ENCODE peak calls at places on chromosomes 16 and 17, in ten cellular contexts. M is WERI-Rb-1; I is stomach; C is GM12865; D is sigmoid colon; P is IMR-90; E is prostate gland; A is CD8-positive, alpha-beta T cell; U is cardiac fibroblast; V is fibroblast of the aortic adventitia. X is an unnamed sample.

GRCh38 chr17:37158290-37158689 is 209.5 kb downstream of the AATF start:
- DNase-seq in M (no peak), I (no peak), C (no peak), D (no peak), P (no peak), E (no peak), A (no peak), U (no peak), V (no peak), X (no peak)

GRCh38 chr17:48510761-48511604 is 19.8 kb downstream of the HOXB1 start:
- DNase-seq in M (no peak), I (no peak), C (peak), D (no peak), P (peak), E (no peak), A (no peak), U (peak), V (peak), X (no peak)

GRCh38 chr16:48300391-48300856 is 53.1 kb upstream of the ABCC11 start:
- DNase-seq in M (no peak), I (no peak), C (no peak), D (no peak), P (peak), E (no peak), A (no peak), U (peak), V (peak), X (no peak)

GRCh38 chr17:17666111-17666714 is 15.0 kb upstream of the RAI1 start:
- DNase-seq in M (no peak), I (peak), C (no peak), D (no peak), P (peak), E (no peak), A (no peak), U (peak), V (peak), X (no peak)

GRCh38 chr17:5419959-5420653 is at the start of gene RPAIN:
- DNase-seq in M (peak), I (peak), C (peak), D (peak), P (peak), E (peak), A (peak), U (peak), V (no peak), X (peak)

GRCh38 chr17:12727881-12728280 is 61.4 kb upstream of the ARHGAP44 start:
- DNase-seq in M (no peak), I (no peak), C (no peak), D (no peak), P (peak), E (no peak), A (no peak), U (peak), V (peak), X (no peak)

GRCh38 chr16:58317608-58318152 is 22.9 kb upstream of the PRSS54 start:
- DNase-seq in M (no peak), I (no peak), C (no peak), D (no peak), P (no peak), E (no peak), A (no peak), U (no peak), V (no peak), X (no peak)

GRCh38 chr16:86990451-86990850 is 326.7 kb downstream of the C16orf95 start:
- DNase-seq in M (no peak), I (no peak), C (peak), D (no peak), P (no peak), E (no peak), A (no peak), U (no peak), V (no peak), X (peak)

GRCh38 chr16:64951681-64952080 is 170.2 kb downstream of the CDH11 start:
- DNase-seq in M (no peak), I (no peak), C (no peak), D (no peak), P (peak), E (no peak), A (no peak), U (no peak), V (no peak), X (no peak)

GRCh38 chr17:69525920-69526841 is 111.7 kb downstream of the MAP2K6 start:
- DNase-seq in M (peak), I (peak), C (peak), D (peak), P (peak), E (peak), A (no peak), U (peak), V (peak), X (no peak)

GRCh38 chr17:6426356-6427101 is 8.4 kb downstream of the AIPL1 start:
- DNase-seq in M (no peak), I (no peak), C (no peak), D (no peak), P (no peak), E (no peak), A (no peak), U (no peak), V (no peak), X (no peak)

GRCh38 chr17:6430769-6431168 is 4.2 kb downstream of the AIPL1 start:
- DNase-seq in M (peak), I (no peak), C (no peak), D (no peak), P (no peak), E (no peak), A (no peak), U (no peak), V (no peak), X (no peak)

GRCh38 chr17:6429266-6429665 is 5.7 kb downstream of the AIPL1 start:
- DNase-seq in M (peak), I (no peak), C (no peak), D (no peak), P (no peak), E (no peak), A (no peak), U (no peak), V (no peak), X (no peak)

GRCh38 chr17:6427284-6427781 is 7.6 kb downstream of the AIPL1 start:
- DNase-seq in M (no peak), I (no peak), C (peak), D (no peak), P (peak), E (no peak), A (no peak), U (peak), V (peak), X (no peak)

GRCh38 chr17:6428207-6428965 is 6.5 kb downstream of the AIPL1 start:
- DNase-seq in M (no peak), I (no peak), C (no peak), D (no peak), P (no peak), E (no peak), A (no peak), U (no peak), V (no peak), X (no peak)
- H3K4me3 ChIP-seq in M (no peak), I (no peak), C (no peak), D (no peak), P (no peak), E (no peak), A (no peak), U (no peak), V (no peak), X (no peak)

GRCh38 chr17:80248894-80249710 is 11.6 kb upstream of the RNF213 start:
- DNase-seq in M (no peak), I (no peak), C (no peak), D (no peak), P (no peak), E (no peak), A (no peak), U (no peak), V (no peak), X (no peak)
- TF ChIP-seq CTCF in M (peak), I (no peak), C (no peak), D (no peak), P (no peak), E (no peak), A (no peak), U (no peak), V (no peak), X (no peak)

GRCh38 chr16:71327720-71328119 is 30.8 kb upstream of the CALB2 start:
- DNase-seq in M (no peak), I (no peak), C (no peak), D (no peak), P (no peak), E (no peak), A (no peak), U (no peak), V (no peak), X (no peak)

DNA sequence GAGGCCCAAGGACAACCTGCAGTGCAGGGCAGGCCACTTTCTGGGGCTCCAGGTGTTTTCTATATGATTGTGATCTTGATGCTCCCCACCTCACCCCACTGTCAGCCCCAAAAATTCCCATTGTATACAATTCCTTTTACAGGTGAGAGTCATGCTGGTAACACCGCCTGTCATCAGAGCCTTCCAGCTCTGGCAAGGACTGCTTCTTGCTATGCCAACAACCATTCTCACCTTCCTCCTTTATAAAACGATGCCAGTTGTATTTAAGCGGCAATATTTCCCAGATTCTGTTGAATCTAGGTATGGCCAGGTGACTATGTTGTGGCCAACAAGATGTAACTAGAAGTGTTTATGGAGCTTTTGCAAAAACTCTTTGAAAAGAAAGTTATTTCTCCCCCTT is 30.4 kb upstream of the CALB2 start:
- DNase-seq in M (no peak), I (no peak), C (no peak), D (no peak), P (no peak), E (no peak), A (no peak), U (no peak), V (no peak), X (no peak)
- H3K4me3 ChIP-seq in M (no peak), I (no peak), C (no peak), D (no peak), P (no peak), E (no peak), A (no peak), U (no peak), V (no peak), X (no peak)

GRCh38 chr16:4271176-4272113 is 1.4 kb downstream of the TFAP4 start:
- DNase-seq in M (peak), I (peak), C (peak), D (peak), P (peak), E (peak), A (peak), U (peak), V (peak), X (no peak)
- TF ChIP-seq CTCF in M (no peak), I (no peak), C (no peak), D (no peak), P (peak), E (peak), A (no peak), U (no peak), V (no peak), X (no peak)

GRCh38 chr16:49700928-49701685 is 154.8 kb downstream of the ZNF423 start:
- DNase-seq in M (no peak), I (no peak), C (no peak), D (no peak), P (no peak), E (no peak), A (no peak), U (no peak), V (no peak), X (no peak)

GRCh38 chr16:49699718-49700117 is 156.2 kb downstream of the ZNF423 start:
- DNase-seq in M (no peak), I (no peak), C (no peak), D (no peak), P (no peak), E (no peak), A (no peak), U (no peak), V (no peak), X (no peak)

GRCh38 chr16:49700222-49700927 is 155.5 kb downstream of the ZNF423 start:
- DNase-seq in M (peak), I (no peak), C (no peak), D (peak), P (no peak), E (no peak), A (no peak), U (peak), V (peak), X (no peak)

GRCh38 chr16:49703494-49703893 is 152.4 kb downstream of the ZNF423 start:
- DNase-seq in M (peak), I (no peak), C (no peak), D (no peak), P (no peak), E (no peak), A (no peak), U (no peak), V (no peak), X (no peak)

GRCh38 chr16:49701867-49702494 is 153.9 kb downstream of the ZNF423 start:
- DNase-seq in M (peak), I (no peak), C (no peak), D (peak), P (no peak), E (peak), A (no peak), U (peak), V (peak), X (no peak)
- H3K4me3 ChIP-seq in M (peak), I (no peak), C (no peak), D (peak), P (no peak), E (no peak), A (no peak), U (no peak), V (no peak), X (no peak)

DNA sequence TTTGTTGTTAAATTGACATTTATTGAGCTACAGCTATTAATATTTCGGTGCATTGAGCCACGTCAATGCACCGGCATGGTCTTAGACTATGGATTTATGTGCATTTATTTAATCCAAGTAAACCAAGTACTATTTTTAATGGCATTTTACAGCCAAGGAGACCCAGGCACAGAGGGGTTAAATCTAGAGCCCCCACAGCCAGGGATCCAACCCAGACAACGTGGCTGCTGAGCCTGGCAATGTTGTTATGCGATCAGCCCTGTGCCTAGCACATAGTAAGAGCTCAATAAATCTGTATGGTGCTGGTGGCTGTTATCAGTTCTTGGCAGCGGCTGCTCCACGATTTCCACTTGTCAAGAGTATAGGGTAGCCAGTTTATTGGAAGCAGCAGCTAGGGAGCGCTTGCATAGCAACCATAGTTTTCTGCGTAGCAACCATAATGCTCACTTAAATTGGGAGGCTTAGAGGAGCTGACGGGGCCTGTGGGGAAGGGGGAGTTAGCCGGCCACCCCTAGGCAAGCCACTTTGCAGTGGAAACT is 541 bp upstream of the RBBP6 start:
- DNase-seq in M (no peak), I (peak), C (no peak), D (no peak), P (no peak), E (no peak), A (no peak), U (no peak), V (no peak), X (peak)
- TF ChIP-seq CTCF in M (no peak), I (peak), C (no peak), D (no peak), P (peak), E (no peak), A (no peak), U (no peak), V (peak), X (peak)

GRCh38 chr17:8762012-8762411 is 3.7 kb upstream of the SPDYE4 start:
- DNase-seq in M (no peak), I (no peak), C (peak), D (no peak), P (no peak), E (no peak), A (no peak), U (no peak), V (no peak), X (no peak)
- H3K4me3 ChIP-seq in M (no peak), I (no peak), C (no peak), D (no peak), P (no peak), E (no peak), A (no peak), U (no peak), V (no peak), X (no peak)

GRCh38 chr16:83354015-83354414 is 453.8 kb upstream of the HSBP1 start:
- DNase-seq in M (no peak), I (no peak), C (peak), D (no peak), P (no peak), E (no peak), A (no peak), U (no peak), V (no peak), X (no peak)

GRCh38 chr16:83355570-83356218 is 452.1 kb upstream of the HSBP1 start:
- DNase-seq in M (no peak), I (no peak), C (peak), D (no peak), P (no peak), E (no peak), A (no peak), U (no peak), V (no peak), X (no peak)

GRCh38 chr16:83353241-83353640 is 454.5 kb upstream of the HSBP1 start:
- DNase-seq in M (no peak), I (no peak), C (no peak), D (no peak), P (no peak), E (no peak), A (no peak), U (no peak), V (no peak), X (no peak)

GRCh38 chr16:83356986-83357385 is 450.8 kb upstream of the HSBP1 start:
- DNase-seq in M (no peak), I (no peak), C (no peak), D (no peak), P (no peak), E (no peak), A (no peak), U (no peak), V (no peak), X (no peak)

GRCh38 chr16:83356266-83356665 is 451.5 kb upstream of the HSBP1 start:
- DNase-seq in M (peak), I (no peak), C (peak), D (no peak), P (peak), E (peak), A (no peak), U (peak), V (peak), X (peak)
- TF ChIP-seq CTCF in M (peak), I (peak), C (peak), D (no peak), P (peak), E (peak), A (no peak), U (peak), V (peak), X (peak)

X was measured in kidney epithelial cell.